ENCODE peak calls at places on chromosomes 3 and 15, in seven cellular contexts. One of them, this sample, is unnamed.

GRCh38 chr3:73592154-73592877 is 32.4 kb downstream of the PDZRN3 start:
- DNase-seq in pancreas: no peak
- DNase-seq in neuronal stem cell: no peak
- DNase-seq in CD8-positive, alpha-beta T cell: no peak
- DNase-seq in cardiac muscle cell: no peak
- DNase-seq in body of pancreas: no peak
- DNase-seq in small intestine: peak; percentile 33
- DNase-seq in this sample: no peak

GRCh38 chr3:39754549-39754948 is 54.9 kb upstream of the MYRIP start:
- DNase-seq in pancreas: no peak
- DNase-seq in neuronal stem cell: no peak
- DNase-seq in small intestine: no peak
- DNase-seq in CD8-positive, alpha-beta T cell: no peak
- DNase-seq in cardiac muscle cell: no peak
- DNase-seq in body of pancreas: no peak
- DNase-seq in this sample: no peak

GRCh38 chr3:60240558-60240957 is 1010.7 kb downstream of the FHIT start:
- DNase-seq in body of pancreas: no peak
- DNase-seq in cardiac muscle cell: no peak
- DNase-seq in CD8-positive, alpha-beta T cell: no peak
- DNase-seq in neuronal stem cell: no peak
- DNase-seq in pancreas: no peak
- DNase-seq in small intestine: peak; percentile 82
- DNase-seq in this sample: no peak

GRCh38 chr3:79597719-79598118 is 170.1 kb downstream of the ROBO1 start:
- DNase-seq in neuronal stem cell: no peak
- DNase-seq in pancreas: no peak
- DNase-seq in body of pancreas: no peak
- DNase-seq in small intestine: no peak
- DNase-seq in cardiac muscle cell: no peak
- DNase-seq in CD8-positive, alpha-beta T cell: no peak
- DNase-seq in this sample: no peak

GRCh38 chr3:39192490-39193092 is at the start of gene XIRP1:
- DNase-seq in neuronal stem cell: no peak
- DNase-seq in cardiac muscle cell: peak; percentile 74
- DNase-seq in CD8-positive, alpha-beta T cell: no peak
- DNase-seq in pancreas: no peak
- DNase-seq in body of pancreas: no peak
- DNase-seq in small intestine: no peak
- DNase-seq in this sample: no peak

GRCh38 chr15:73254598-73254997 is 114.2 kb downstream of the HCN4 start:
- DNase-seq in body of pancreas: peak; percentile 25
- DNase-seq in CD8-positive, alpha-beta T cell: no peak
- DNase-seq in small intestine: no peak
- DNase-seq in cardiac muscle cell: no peak
- DNase-seq in neuronal stem cell: no peak
- DNase-seq in pancreas: no peak
- DNase-seq in this sample: no peak

GRCh38 chr15:33533197-33533596 is 222.4 kb downstream of the RYR3 start:
- DNase-seq in cardiac muscle cell: no peak
- DNase-seq in neuronal stem cell: no peak
- DNase-seq in body of pancreas: no peak
- DNase-seq in small intestine: no peak
- DNase-seq in pancreas: no peak
- DNase-seq in CD8-positive, alpha-beta T cell: no peak
- DNase-seq in this sample: no peak

GRCh38 chr3:185781759-185782158 is 43.1 kb downstream of the IGF2BP2 start:
- DNase-seq in CD8-positive, alpha-beta T cell: no peak
- DNase-seq in small intestine: no peak
- DNase-seq in body of pancreas: no peak
- DNase-seq in neuronal stem cell: no peak
- DNase-seq in cardiac muscle cell: no peak
- DNase-seq in pancreas: no peak
- DNase-seq in this sample: no peak

GRCh38 chr3:177752841-177753240 is 555.6 kb upstream of the TBL1XR1 start:
- DNase-seq in small intestine: no peak
- DNase-seq in pancreas: no peak
- DNase-seq in body of pancreas: no peak
- DNase-seq in cardiac muscle cell: no peak
- DNase-seq in neuronal stem cell: no peak
- DNase-seq in CD8-positive, alpha-beta T cell: no peak
- DNase-seq in this sample: no peak

GRCh38 chr3:45477026-45477725 is 88.8 kb downstream of the LARS2 start:
- DNase-seq in small intestine: no peak
- DNase-seq in neuronal stem cell: no peak
- DNase-seq in body of pancreas: no peak
- DNase-seq in CD8-positive, alpha-beta T cell: no peak
- DNase-seq in pancreas: no peak
- DNase-seq in cardiac muscle cell: no peak
- DNase-seq in this sample: no peak

GRCh38 chr15:86336051-86336788 is 256.5 kb downstream of the AGBL1 start:
- DNase-seq in small intestine: no peak
- DNase-seq in body of pancreas: no peak
- DNase-seq in pancreas: no peak
- DNase-seq in neuronal stem cell: no peak
- DNase-seq in CD8-positive, alpha-beta T cell: no peak
- DNase-seq in cardiac muscle cell: no peak
- DNase-seq in this sample: no peak

GRCh38 chr3:154121236-154122095 is at the start of gene ARHGEF26:
- DNase-seq in body of pancreas: peak; percentile 92
- DNase-seq in small intestine: peak; percentile 87
- DNase-seq in pancreas: peak; percentile 97
- DNase-seq in neuronal stem cell: peak; percentile 88
- DNase-seq in cardiac muscle cell: peak; percentile 79
- DNase-seq in CD8-positive, alpha-beta T cell: peak; percentile 65
- DNase-seq in this sample: peak; percentile 95

DNA sequence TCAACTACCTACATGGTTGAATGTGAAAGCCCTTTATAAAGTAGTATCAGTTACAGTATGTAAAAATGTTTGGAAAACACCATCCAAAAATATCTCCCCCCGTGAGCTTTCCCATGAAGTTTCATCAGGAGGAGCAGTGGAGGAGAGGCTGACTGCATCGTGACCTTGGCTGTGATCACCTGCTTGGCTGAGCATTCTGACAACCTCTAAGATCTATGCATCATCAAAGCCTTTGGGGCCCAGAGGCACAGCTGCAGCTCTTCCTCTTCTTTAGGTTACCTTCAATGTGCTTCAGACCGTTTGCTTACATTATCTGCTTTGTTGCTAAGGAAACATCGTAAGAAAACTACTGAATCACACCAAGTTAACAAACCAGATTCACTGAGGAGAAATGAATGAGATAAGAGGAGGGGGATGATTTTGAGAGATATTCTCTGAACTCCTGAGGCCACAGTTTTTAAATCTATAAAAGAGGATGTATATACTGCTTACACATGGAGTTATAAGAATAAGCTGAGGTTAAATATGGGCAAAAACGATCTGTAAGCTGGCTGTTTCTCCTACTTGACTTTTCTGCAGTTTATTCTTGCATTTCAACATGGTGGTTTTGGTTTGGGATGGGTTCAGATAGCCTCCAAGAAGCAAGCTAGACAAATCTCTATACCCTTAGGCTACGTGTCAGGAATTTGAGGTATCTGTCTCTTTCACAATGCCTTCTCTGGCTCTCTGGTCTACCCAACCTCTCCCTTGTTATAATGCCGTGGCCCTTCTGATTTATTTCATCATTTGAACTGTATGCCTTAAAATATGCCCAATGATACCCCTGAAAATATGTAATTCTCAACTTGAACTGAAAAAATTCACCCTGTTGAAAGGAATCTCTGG is 4.0 kb downstream of the GCSAM start:
- DNase-seq in body of pancreas: no peak
- DNase-seq in small intestine: no peak
- DNase-seq in cardiac muscle cell: no peak
- DNase-seq in CD8-positive, alpha-beta T cell: peak; percentile 59
- DNase-seq in neuronal stem cell: no peak
- DNase-seq in pancreas: no peak
- DNase-seq in this sample: no peak
- H3K4me1 ChIP-seq in body of pancreas: peaks cover 7% of the 10 kb centered on the region
- H3K4me1 ChIP-seq in small intestine: no peaks in the 10 kb centered on the region
- H3K4me1 ChIP-seq in cardiac muscle cell: peaks cover 54% of the 10 kb centered on the region
- H3K4me1 ChIP-seq in CD8-positive, alpha-beta T cell: peaks cover 75% of the 10 kb centered on the region
- H3K4me1 ChIP-seq in neuronal stem cell: peaks cover 18% of the 10 kb centered on the region
- H3K4me1 ChIP-seq in pancreas: peaks cover 2% of the 10 kb centered on the region
- H3K4me1 ChIP-seq in this sample: no peaks in the 10 kb centered on the region

GRCh38 chr3:152458023-152458724 is 189.4 kb downstream of the MBNL1 start:
- DNase-seq in small intestine: no peak
- DNase-seq in pancreas: no peak
- DNase-seq in CD8-positive, alpha-beta T cell: no peak
- DNase-seq in neuronal stem cell: no peak
- DNase-seq in body of pancreas: no peak
- DNase-seq in cardiac muscle cell: no peak
- DNase-seq in this sample: no peak

GRCh38 chr3:152458725-152459515 is 190.2 kb downstream of the MBNL1 start:
- DNase-seq in neuronal stem cell: no peak
- DNase-seq in body of pancreas: no peak
- DNase-seq in small intestine: no peak
- DNase-seq in CD8-positive, alpha-beta T cell: no peak
- DNase-seq in pancreas: no peak
- DNase-seq in cardiac muscle cell: no peak
- DNase-seq in this sample: no peak

GRCh38 chr3:152461460-152461859 is 192.7 kb downstream of the MBNL1 start:
- DNase-seq in pancreas: no peak
- DNase-seq in small intestine: no peak
- DNase-seq in CD8-positive, alpha-beta T cell: no peak
- DNase-seq in body of pancreas: no peak
- DNase-seq in neuronal stem cell: no peak
- DNase-seq in cardiac muscle cell: no peak
- DNase-seq in this sample: no peak

GRCh38 chr3:152460936-152461335 is 192.2 kb downstream of the MBNL1 start:
- DNase-seq in body of pancreas: no peak
- DNase-seq in CD8-positive, alpha-beta T cell: no peak
- DNase-seq in small intestine: no peak
- DNase-seq in cardiac muscle cell: no peak
- DNase-seq in pancreas: no peak
- DNase-seq in neuronal stem cell: no peak
- DNase-seq in this sample: no peak

DNA sequence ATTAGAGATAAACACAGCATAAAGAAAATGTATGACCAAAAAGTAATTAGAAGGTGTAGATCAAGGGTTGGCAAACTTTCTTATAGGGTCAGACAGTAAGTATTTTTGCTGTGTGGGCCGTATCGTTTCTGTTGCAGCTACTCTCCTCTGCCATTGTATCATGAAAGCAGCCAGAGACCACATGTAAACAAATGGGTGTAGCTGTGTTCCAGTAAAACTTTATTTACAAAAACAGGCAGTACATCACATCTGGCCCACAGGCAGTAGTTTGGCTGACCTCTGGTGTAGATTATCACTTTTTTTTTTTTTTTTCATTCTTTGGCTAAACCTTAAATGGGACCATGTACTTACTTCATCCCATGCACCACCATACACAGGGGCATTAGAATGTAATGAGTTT is 190.8 kb downstream of the MBNL1 start:
- DNase-seq in pancreas: no peak
- DNase-seq in body of pancreas: no peak
- DNase-seq in cardiac muscle cell: no peak
- DNase-seq in small intestine: no peak
- DNase-seq in CD8-positive, alpha-beta T cell: no peak
- DNase-seq in neuronal stem cell: no peak
- DNase-seq in this sample: no peak
- H3K36me3 ChIP-seq in pancreas: peaks cover 12% of the 10 kb centered on the region
- H3K36me3 ChIP-seq in body of pancreas: no peaks in the 10 kb centered on the region
- H3K36me3 ChIP-seq in cardiac muscle cell: peaks cover 34% of the 10 kb centered on the region
- H3K36me3 ChIP-seq in small intestine: peaks cover 12% of the 10 kb centered on the region
- H3K36me3 ChIP-seq in CD8-positive, alpha-beta T cell: peaks cover 31% of the 10 kb centered on the region
- H3K36me3 ChIP-seq in neuronal stem cell: peaks cover 2% of the 10 kb centered on the region
- H3K36me3 ChIP-seq in this sample: peaks cover 85% of the 10 kb centered on the region

DNA sequence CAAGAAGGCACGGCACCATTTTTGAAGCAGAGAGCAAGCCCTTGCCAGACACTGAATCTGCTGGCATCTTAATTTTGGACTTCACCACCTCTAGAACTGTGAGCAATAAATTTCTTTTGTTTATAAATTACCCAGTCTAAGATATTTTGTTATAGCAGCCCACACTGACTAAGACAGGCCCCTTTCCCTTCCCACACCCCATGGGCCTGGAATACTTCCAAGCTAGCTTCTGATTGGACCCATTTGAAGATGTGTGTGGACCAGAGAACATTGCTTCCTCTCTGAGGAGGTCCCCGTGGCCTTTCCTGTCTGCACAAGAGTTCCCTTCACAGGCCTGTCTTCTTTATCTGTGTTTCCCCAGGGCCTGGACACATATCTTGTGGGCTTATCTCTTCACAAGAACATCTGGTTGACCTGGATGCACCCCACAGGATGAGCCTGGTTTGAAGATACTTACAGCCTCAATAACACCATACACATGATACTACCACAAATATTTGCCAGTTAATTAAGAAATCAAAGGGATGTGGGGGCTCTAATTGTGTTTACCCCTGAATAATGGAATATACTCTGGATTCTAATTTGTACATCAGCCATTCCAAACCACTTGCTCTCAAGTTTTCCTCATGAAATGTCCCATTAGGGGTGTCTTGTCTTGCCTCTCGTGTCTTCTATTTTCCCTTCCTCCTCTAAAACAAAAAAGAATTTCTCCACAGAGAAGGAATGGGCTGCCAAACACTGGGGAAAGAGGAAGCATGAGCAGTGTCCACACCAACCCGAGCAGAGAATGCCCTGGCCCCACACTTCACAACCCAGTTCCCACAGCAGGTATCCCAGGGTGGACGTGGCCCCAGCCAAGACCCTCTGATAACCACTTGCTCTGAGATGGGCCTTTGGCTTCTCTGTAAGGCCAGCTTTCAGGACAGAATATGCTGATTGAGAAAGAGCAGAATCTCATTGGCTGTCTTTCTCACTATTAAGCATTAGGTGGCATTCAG is 42.5 kb downstream of the GLB1 start:
- DNase-seq in neuronal stem cell: no peak
- DNase-seq in pancreas: no peak
- DNase-seq in CD8-positive, alpha-beta T cell: no peak
- DNase-seq in small intestine: no peak
- DNase-seq in cardiac muscle cell: no peak
- DNase-seq in body of pancreas: no peak
- DNase-seq in this sample: no peak
- H3K27ac ChIP-seq in neuronal stem cell: no peak overlapping the region
- H3K27ac ChIP-seq in pancreas: no peak overlapping the region
- H3K27ac ChIP-seq in CD8-positive, alpha-beta T cell: no peak overlapping the region
- H3K27ac ChIP-seq in small intestine: peak overlapping the region; percentile 65
- H3K27ac ChIP-seq in cardiac muscle cell: no peak overlapping the region
- H3K27ac ChIP-seq in body of pancreas: no peak overlapping the region
- H3K27ac ChIP-seq in this sample: peak overlapping the region; percentile 65

DNA sequence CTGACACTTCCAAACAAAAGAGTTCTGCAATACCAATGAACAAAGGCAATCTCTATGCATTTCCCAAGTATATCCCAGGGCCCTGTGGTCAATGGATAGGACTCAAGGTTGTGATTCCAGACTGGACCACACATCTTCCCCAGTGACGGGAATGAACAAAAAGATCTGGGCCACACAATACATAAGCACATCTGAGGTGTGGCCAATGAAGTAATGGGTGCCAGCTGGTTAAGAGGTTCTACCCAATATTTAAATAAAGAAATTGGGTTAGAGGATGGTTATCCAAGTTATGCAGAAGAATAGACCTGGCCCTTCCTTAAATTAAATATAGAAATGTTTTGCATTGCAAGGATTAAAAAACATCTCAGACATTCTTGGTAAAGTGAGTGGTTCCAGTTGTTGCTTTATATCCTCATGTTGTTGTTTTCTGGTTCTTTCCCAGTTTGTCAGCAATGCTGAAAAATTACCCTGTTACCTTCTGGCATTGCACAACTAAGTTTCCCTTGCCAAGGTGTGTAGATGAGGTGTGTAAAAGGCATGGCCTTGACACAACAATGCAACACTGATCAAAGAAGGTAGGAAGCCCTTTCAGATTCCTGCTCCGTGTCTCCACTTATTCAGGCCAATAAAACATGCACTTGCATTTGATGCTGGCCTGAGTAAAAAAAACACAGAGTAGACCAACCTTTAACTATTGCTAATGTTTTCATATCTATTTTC is 86.5 kb downstream of the PRICKLE2 start:
- DNase-seq in body of pancreas: no peak
- DNase-seq in small intestine: no peak
- DNase-seq in CD8-positive, alpha-beta T cell: no peak
- DNase-seq in cardiac muscle cell: no peak
- DNase-seq in pancreas: no peak
- DNase-seq in neuronal stem cell: no peak
- DNase-seq in this sample: no peak
- H3K4me1 ChIP-seq in body of pancreas: no peaks in the 10 kb centered on the region
- H3K4me1 ChIP-seq in small intestine: no peaks in the 10 kb centered on the region
- H3K4me1 ChIP-seq in CD8-positive, alpha-beta T cell: no peaks in the 10 kb centered on the region
- H3K4me1 ChIP-seq in cardiac muscle cell: peaks cover 5% of the 10 kb centered on the region
- H3K4me1 ChIP-seq in pancreas: no peaks in the 10 kb centered on the region
- H3K4me1 ChIP-seq in neuronal stem cell: no peaks in the 10 kb centered on the region
- H3K4me1 ChIP-seq in this sample: no peaks in the 10 kb centered on the region

This sample was measured in upper lobe of right lung.